ENCODE peak calls at places on chromosomes 3 and 15, in four cellular contexts. J is sigmoid colon; P is HFFc6; E is stimulated activated naive B cell treated with anti-CD40 and anti-IgM and Interleukin-4, amounts not matched to agents 10 μg/mL and 1 μg/mL and 100 μg/mL, for 72 hours. T is an unnamed sample.

GRCh38 chr3:195123196-195123805 is 147.7 kb downstream of the XXYLT1 start:
- DNase-seq in E (no peak), J (no peak), P (no peak), T (no peak)

GRCh38 chr3:43243590-43244587 is 42.5 kb upstream of the SNRK start:
- DNase-seq in E (no peak), P (peak; percentile 41), J (no peak), T (no peak)

GRCh38 chr3:167304077-167304476 is 76.0 kb downstream of the ZBBX start:
- DNase-seq in E (no peak), J (no peak), P (no peak), T (no peak)

GRCh38 chr15:99437315-99438221 is 128.2 kb upstream of the MEF2A start:
- DNase-seq in P (no peak), E (no peak), J (peak; percentile 64), T (peak; percentile 65)

GRCh38 chr15:65791335-65792129 is 561 bp downstream of the DENND4A start:
- DNase-seq in P (peak; percentile 9), E (no peak), J (peak; percentile 89), T (peak; percentile 74)

GRCh38 chr3:10166213-10166604 is 1.5 kb downstream of the IRAK2 start:
- DNase-seq in E (no peak), J (no peak), P (no peak), T (no peak)

GRCh38 chr3:140092883-140093536 is 158.0 kb downstream of the CLSTN2 start:
- DNase-seq in E (no peak), J (no peak), P (no peak), T (no peak)

GRCh38 chr3:65551945-65552344 is 486.8 kb downstream of the MAGI1 start:
- DNase-seq in E (no peak), P (no peak), J (no peak), T (no peak)

GRCh38 chr3:197956070-197956469 is 3.9 kb upstream of the LMLN start:
- DNase-seq in J (no peak), E (no peak), P (no peak), T (no peak)

GRCh38 chr3:10867384-10867783 is 51.4 kb downstream of the SLC6A11 start:
- DNase-seq in P (peak; percentile 9), E (no peak), J (no peak), T (no peak)

GRCh38 chr3:127781411-127782001 is 40.8 kb downstream of the MGLL start:
- DNase-seq in J (no peak), E (no peak), P (peak; percentile 96), T (no peak)

GRCh38 chr3:150760431-150761200 is 2.4 kb downstream of the SIAH2 start:
- DNase-seq in J (no peak), P (no peak), E (peak; percentile 75), T (no peak)